ENCODE peak calls at places on chromosomes 7 and 10, in four cellular contexts. One of them, this sample, is unnamed.

GRCh38 chr10:123154943-123155505 is 822 bp downstream of the BUB3 start:
- DNase-seq in GM12865: no peak
- DNase-seq in CD8-positive, alpha-beta T cell: no peak
- DNase-seq in endothelial cell: no peak
- DNase-seq in this sample: no peak

GRCh38 chr7:772392-772791 is 45.3 kb upstream of the PRKAR1B start:
- DNase-seq in GM12865: no peak
- DNase-seq in CD8-positive, alpha-beta T cell: no peak
- DNase-seq in endothelial cell: no peak
- DNase-seq in this sample: no peak

GRCh38 chr7:121798896-121799295 is 74.1 kb upstream of the PTPRZ1 start:
- DNase-seq in GM12865: no peak
- DNase-seq in CD8-positive, alpha-beta T cell: no peak
- DNase-seq in endothelial cell: no peak
- DNase-seq in this sample: no peak

GRCh38 chr10:86204421-86205045 is 162.1 kb downstream of the GRID1 start:
- DNase-seq in GM12865: no peak
- DNase-seq in CD8-positive, alpha-beta T cell: no peak
- DNase-seq in endothelial cell: no peak
- DNase-seq in this sample: no peak

GRCh38 chr7:44307905-44308740 is 17.3 kb downstream of the CAMK2B start:
- DNase-seq in GM12865: no peak
- DNase-seq in CD8-positive, alpha-beta T cell: no peak
- DNase-seq in endothelial cell: no peak
- DNase-seq in this sample: no peak

GRCh38 chr10:95790982-95791381 is 35.0 kb downstream of the ENTPD1 start:
- DNase-seq in GM12865: peak
- DNase-seq in CD8-positive, alpha-beta T cell: no peak
- DNase-seq in endothelial cell: no peak
- DNase-seq in this sample: no peak

GRCh38 chr7:1856161-1856965 is 186.3 kb downstream of the ELFN1 start:
- DNase-seq in GM12865: no peak
- DNase-seq in CD8-positive, alpha-beta T cell: no peak
- DNase-seq in endothelial cell: no peak
- DNase-seq in this sample: no peak

GRCh38 chr7:152663101-152663740 is 12.7 kb downstream of the XRCC2 start:
- DNase-seq in GM12865: no peak
- DNase-seq in CD8-positive, alpha-beta T cell: no peak
- DNase-seq in endothelial cell: no peak
- DNase-seq in this sample: no peak

GRCh38 chr7:37815969-37816371 is 32.4 kb upstream of the NME8 start:
- DNase-seq in GM12865: peak
- DNase-seq in CD8-positive, alpha-beta T cell: no peak
- DNase-seq in endothelial cell: no peak
- DNase-seq in this sample: no peak

GRCh38 chr7:144835166-144835611 is 664 bp downstream of the TPK1 start:
- DNase-seq in GM12865: peak
- DNase-seq in CD8-positive, alpha-beta T cell: peak
- DNase-seq in endothelial cell: peak
- DNase-seq in this sample: peak

GRCh38 chr7:27697861-27698430 is 35.3 kb upstream of the HIBADH start:
- DNase-seq in GM12865: peak
- DNase-seq in CD8-positive, alpha-beta T cell: no peak
- DNase-seq in endothelial cell: no peak
- DNase-seq in this sample: no peak

GRCh38 chr7:31748084-31748483 is 61.1 kb downstream of the PPP1R17 start:
- DNase-seq in GM12865: no peak
- DNase-seq in CD8-positive, alpha-beta T cell: no peak
- DNase-seq in endothelial cell: no peak
- DNase-seq in this sample: no peak

GRCh38 chr7:149780636-149781419 is 7.4 kb upstream of the ZNF467 start:
- DNase-seq in GM12865: peak
- DNase-seq in CD8-positive, alpha-beta T cell: no peak
- DNase-seq in endothelial cell: no peak
- DNase-seq in this sample: no peak

GRCh38 chr10:129531969-129532660 is 65.1 kb downstream of the MGMT start:
- DNase-seq in GM12865: no peak
- DNase-seq in CD8-positive, alpha-beta T cell: no peak
- DNase-seq in endothelial cell: no peak
- DNase-seq in this sample: no peak

GRCh38 chr10:117830832-117831231 is 215.9 kb downstream of the RAB11FIP2 start:
- DNase-seq in GM12865: peak
- DNase-seq in CD8-positive, alpha-beta T cell: peak
- DNase-seq in endothelial cell: peak
- DNase-seq in this sample: no peak

GRCh38 chr7:22666732-22667131 is 60.3 kb upstream of the IL6 start:
- DNase-seq in GM12865: no peak
- DNase-seq in CD8-positive, alpha-beta T cell: no peak
- DNase-seq in endothelial cell: no peak
- DNase-seq in this sample: no peak

GRCh38 chr7:27143022-27143949 is at the start of gene HOXA5:
- DNase-seq in GM12865: peak
- DNase-seq in CD8-positive, alpha-beta T cell: no peak
- DNase-seq in endothelial cell: peak
- DNase-seq in this sample: no peak

GRCh38 chr7:83976302-83976701 is 218.3 kb downstream of the SEMA3A start:
- DNase-seq in GM12865: peak
- DNase-seq in CD8-positive, alpha-beta T cell: no peak
- DNase-seq in endothelial cell: no peak
- DNase-seq in this sample: peak

GRCh38 chr10:17910144-17910789 is 41.5 kb upstream of the SLC39A12 start:
- DNase-seq in GM12865: peak
- DNase-seq in CD8-positive, alpha-beta T cell: no peak
- DNase-seq in endothelial cell: peak
- DNase-seq in this sample: no peak

GRCh38 chr10:47031953-47032465 is 120.8 kb downstream of the PTPN20 start:
- DNase-seq in GM12865: no peak
- DNase-seq in CD8-positive, alpha-beta T cell: no peak
- DNase-seq in endothelial cell: no peak
- DNase-seq in this sample: no peak

GRCh38 chr10:68172324-68172723 is 59.6 kb downstream of the ATOH7 start:
- DNase-seq in GM12865: peak
- DNase-seq in CD8-positive, alpha-beta T cell: no peak
- DNase-seq in endothelial cell: no peak
- DNase-seq in this sample: no peak

GRCh38 chr7:80318081-80318480 is 183.4 kb downstream of the GNAI1 start:
- DNase-seq in GM12865: no peak
- DNase-seq in CD8-positive, alpha-beta T cell: no peak
- DNase-seq in endothelial cell: no peak
- DNase-seq in this sample: no peak

GRCh38 chr10:97497572-97498075 is 598 bp downstream of the MMS19 start:
- DNase-seq in GM12865: peak
- DNase-seq in CD8-positive, alpha-beta T cell: peak
- DNase-seq in endothelial cell: peak
- DNase-seq in this sample: peak

GRCh38 chr10:113555751-113556150 is 2.9 kb downstream of the HABP2 start:
- DNase-seq in GM12865: no peak
- DNase-seq in CD8-positive, alpha-beta T cell: no peak
- DNase-seq in endothelial cell: no peak
- DNase-seq in this sample: no peak

GRCh38 chr10:91313761-91314520 is 93.5 kb downstream of the PCGF5 start:
- DNase-seq in GM12865: no peak
- DNase-seq in CD8-positive, alpha-beta T cell: no peak
- DNase-seq in endothelial cell: no peak
- DNase-seq in this sample: no peak

GRCh38 chr7:73528204-73528603 is 6.1 kb upstream of the BAZ1B start:
- DNase-seq in GM12865: no peak
- DNase-seq in CD8-positive, alpha-beta T cell: no peak
- DNase-seq in endothelial cell: no peak
- DNase-seq in this sample: no peak

GRCh38 chr10:89536013-89536354 is 590 bp upstream of the SLC16A12 start:
- DNase-seq in GM12865: no peak
- DNase-seq in CD8-positive, alpha-beta T cell: no peak
- DNase-seq in endothelial cell: no peak
- DNase-seq in this sample: no peak

GRCh38 chr10:84329094-84329611 is 764 bp downstream of the CCSER2 start:
- DNase-seq in GM12865: peak
- DNase-seq in CD8-positive, alpha-beta T cell: no peak
- DNase-seq in endothelial cell: peak
- DNase-seq in this sample: no peak

GRCh38 chr7:16817536-16817935 is 12.7 kb upstream of the AGR2 start:
- DNase-seq in GM12865: no peak
- DNase-seq in CD8-positive, alpha-beta T cell: no peak
- DNase-seq in endothelial cell: no peak
- DNase-seq in this sample: no peak

GRCh38 chr7:49670991-49671390 is 102.4 kb upstream of the VWC2 start:
- DNase-seq in GM12865: no peak
- DNase-seq in CD8-positive, alpha-beta T cell: no peak
- DNase-seq in endothelial cell: no peak
- DNase-seq in this sample: no peak

GRCh38 chr7:19268737-19269136 is 123.5 kb upstream of the FERD3L start:
- DNase-seq in GM12865: no peak
- DNase-seq in CD8-positive, alpha-beta T cell: no peak
- DNase-seq in endothelial cell: no peak
- DNase-seq in this sample: no peak